ENCODE peak calls at places on chromosomes 5 and 9, in seven cellular contexts. Y is heart left ventricle, R is SK-N-SH, B is HCT116, V is cardiac muscle cell, P is fibroblast of lung, M is left ventricle myocardium inferior. E is an unnamed sample.

GRCh38 chr5:173018352-173018751 is 34.8 kb downstream of the ATP6V0E1 start:
- DNase-seq in M (no peak), V (no peak), R (no peak), B (no peak), P (no peak), Y (no peak), E (no peak)

GRCh38 chr9:20835364-20836286 is 151.6 kb downstream of the FOCAD start:
- DNase-seq in R (no peak), Y (no peak), V (no peak), M (no peak), P (peak), B (no peak), E (no peak)

GRCh38 chr9:113355197-113355596 is 5.9 kb downstream of the BSPRY start:
- DNase-seq in Y (no peak), P (no peak), B (no peak), R (no peak), V (peak), M (no peak), E (no peak)

GRCh38 chr9:86741311-86742215 is 205.7 kb downstream of the GAS1 start:
- DNase-seq in M (no peak), B (peak), V (peak), P (peak), R (no peak), Y (no peak), E (no peak)

GRCh38 chr9:696332-697090 is 145.0 kb upstream of the DMRT1 start:
- DNase-seq in Y (peak), R (no peak), B (no peak), P (peak), M (peak), V (no peak), E (no peak)

GRCh38 chr5:131789765-131790164 is 7.1 kb downstream of the FNIP1 start:
- DNase-seq in R (peak), Y (no peak), M (no peak), B (no peak), V (no peak), P (no peak), E (no peak)

GRCh38 chr5:115601709-115602584 is at the start of gene TICAM2:
- DNase-seq in M (peak), B (no peak), R (peak), V (peak), Y (peak), P (peak), E (peak)

GRCh38 chr9:26773054-26773453 is 119.5 kb downstream of the CAAP1 start:
- DNase-seq in M (no peak), V (no peak), P (no peak), Y (no peak), B (no peak), R (no peak), E (no peak)

GRCh38 chr9:77807295-77807694 is 159.2 kb upstream of the GNA14 start:
- DNase-seq in V (no peak), Y (no peak), M (no peak), R (no peak), B (no peak), P (peak), E (no peak)
- H3K27ac ChIP-seq in V (no peak), Y (no peak), M (peak), R (peak), B (no peak), P (no peak), E (peak)

GRCh38 chr5:78693339-78693738 is 44.8 kb upstream of the LHFPL2 start:
- DNase-seq in M (no peak), Y (no peak), V (no peak), R (no peak), B (no peak), P (no peak), E (no peak)

GRCh38 chr5:78689893-78690592 is 41.5 kb upstream of the LHFPL2 start:
- DNase-seq in P (no peak), M (no peak), B (no peak), Y (no peak), R (no peak), V (no peak), E (no peak)

GRCh38 chr5:78691073-78691960 is 42.7 kb upstream of the LHFPL2 start:
- DNase-seq in M (no peak), Y (no peak), P (no peak), R (no peak), B (no peak), V (no peak), E (no peak)

GRCh38 chr5:78690593-78690972 is 42.0 kb upstream of the LHFPL2 start:
- DNase-seq in V (no peak), P (no peak), Y (no peak), R (no peak), B (no peak), M (no peak), E (no peak)
- H3K4me3 ChIP-seq in V (no peak), P (no peak), Y (no peak), R (no peak), B (no peak), M (no peak), E (no peak)

GRCh38 chr5:57887851-57888621 is 405.4 kb upstream of the ACTBL2 start:
- DNase-seq in B (peak), P (peak), R (peak), V (peak), M (no peak), Y (peak), E (no peak)
- TF ChIP-seq CTCF in B (peak), P (peak), R (peak), V (peak), M (peak), Y (peak), E (peak)

DNA sequence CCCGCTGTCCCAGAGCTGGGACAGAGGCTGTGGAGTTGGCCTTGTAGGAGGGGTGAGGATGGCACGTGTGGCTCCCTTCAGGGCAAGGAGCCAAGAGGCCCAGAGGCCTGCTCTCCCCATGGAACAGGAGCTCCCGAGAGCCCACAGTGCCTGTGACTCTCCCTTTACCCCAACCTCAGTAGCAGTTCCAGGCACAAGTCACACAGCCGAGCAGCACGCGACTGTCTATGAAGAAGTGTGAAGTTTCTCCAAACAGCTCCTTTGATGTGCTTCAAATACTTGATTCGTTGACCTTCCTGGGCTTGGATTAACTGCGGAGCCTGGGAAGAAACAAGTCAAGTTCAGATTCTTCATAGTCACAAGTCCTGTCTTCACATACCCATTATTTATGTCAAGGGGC is 208.7 kb downstream of the IRX2 start:
- DNase-seq in B (no peak), R (no peak), M (no peak), Y (no peak), P (no peak), V (no peak), E (no peak)
- H3K27ac ChIP-seq in B (no peak), R (no peak), M (no peak), Y (no peak), P (no peak), V (no peak), E (no peak)